ENCODE peak calls at places on chromosomes 3 and 15, in eight cellular contexts. One of them, this sample, is unnamed. For H3K27me3, the result is how much of the 10 kb centered on the place peaks cover.

GRCh38 chr15:87604857-87605446 is 651.6 kb downstream of the NTRK3 start:
- DNase-seq in CD4-positive, alpha-beta T cell: no peak
- DNase-seq in lower lobe of right lung: no peak
- DNase-seq in adrenal gland: no peak
- DNase-seq in neuronal stem cell: peak
- DNase-seq in esophagus squamous epithelium: no peak
- DNase-seq in effector memory CD4-positive, alpha-beta T cell: no peak
- DNase-seq in IMR-90: no peak
- DNase-seq in this sample: no peak

GRCh38 chr3:119350114-119350513 is 55.9 kb downstream of the ARHGAP31 start:
- DNase-seq in CD4-positive, alpha-beta T cell: no peak
- DNase-seq in lower lobe of right lung: no peak
- DNase-seq in adrenal gland: no peak
- DNase-seq in neuronal stem cell: peak
- DNase-seq in esophagus squamous epithelium: no peak
- DNase-seq in effector memory CD4-positive, alpha-beta T cell: no peak
- DNase-seq in IMR-90: no peak
- DNase-seq in this sample: peak

GRCh38 chr3:174862101-174862500 is 3.0 kb downstream of the NAALADL2 start:
- DNase-seq in CD4-positive, alpha-beta T cell: no peak
- DNase-seq in lower lobe of right lung: no peak
- DNase-seq in adrenal gland: no peak
- DNase-seq in neuronal stem cell: no peak
- DNase-seq in esophagus squamous epithelium: no peak
- DNase-seq in effector memory CD4-positive, alpha-beta T cell: no peak
- DNase-seq in IMR-90: no peak
- DNase-seq in this sample: peak

GRCh38 chr3:42492508-42493080 is 9.8 kb upstream of the VIPR1 start:
- DNase-seq in CD4-positive, alpha-beta T cell: no peak
- DNase-seq in lower lobe of right lung: no peak
- DNase-seq in adrenal gland: peak
- DNase-seq in neuronal stem cell: no peak
- DNase-seq in esophagus squamous epithelium: no peak
- DNase-seq in effector memory CD4-positive, alpha-beta T cell: no peak
- DNase-seq in IMR-90: no peak
- DNase-seq in this sample: no peak

GRCh38 chr15:73915085-73915484 is 11.2 kb upstream of the LOXL1 start:
- DNase-seq in CD4-positive, alpha-beta T cell: no peak
- DNase-seq in lower lobe of right lung: no peak
- DNase-seq in adrenal gland: no peak
- DNase-seq in neuronal stem cell: no peak
- DNase-seq in esophagus squamous epithelium: no peak
- DNase-seq in effector memory CD4-positive, alpha-beta T cell: no peak
- DNase-seq in IMR-90: peak
- DNase-seq in this sample: no peak

GRCh38 chr3:59563966-59564365 is 514.1 kb upstream of the CFAP20DC start:
- DNase-seq in CD4-positive, alpha-beta T cell: no peak
- DNase-seq in lower lobe of right lung: no peak
- DNase-seq in adrenal gland: no peak
- DNase-seq in neuronal stem cell: no peak
- DNase-seq in esophagus squamous epithelium: no peak
- DNase-seq in effector memory CD4-positive, alpha-beta T cell: no peak
- DNase-seq in IMR-90: no peak
- DNase-seq in this sample: no peak

GRCh38 chr3:162602619-162603018 is 1106.0 kb downstream of the OTOL1 start:
- DNase-seq in CD4-positive, alpha-beta T cell: no peak
- DNase-seq in lower lobe of right lung: no peak
- DNase-seq in adrenal gland: no peak
- DNase-seq in neuronal stem cell: no peak
- DNase-seq in esophagus squamous epithelium: no peak
- DNase-seq in effector memory CD4-positive, alpha-beta T cell: no peak
- DNase-seq in IMR-90: no peak
- DNase-seq in this sample: no peak

GRCh38 chr3:156818890-156819289 is 7.3 kb upstream of the LEKR1 start:
- DNase-seq in CD4-positive, alpha-beta T cell: no peak
- DNase-seq in lower lobe of right lung: no peak
- DNase-seq in adrenal gland: no peak
- DNase-seq in neuronal stem cell: no peak
- DNase-seq in esophagus squamous epithelium: no peak
- DNase-seq in effector memory CD4-positive, alpha-beta T cell: no peak
- DNase-seq in IMR-90: peak
- DNase-seq in this sample: no peak

GRCh38 chr3:40387001-40387894 is at the start of gene ENTPD3:
- DNase-seq in CD4-positive, alpha-beta T cell: peak
- DNase-seq in lower lobe of right lung: peak
- DNase-seq in adrenal gland: no peak
- DNase-seq in neuronal stem cell: peak
- DNase-seq in esophagus squamous epithelium: no peak
- DNase-seq in effector memory CD4-positive, alpha-beta T cell: peak
- DNase-seq in IMR-90: no peak
- DNase-seq in this sample: peak

DNA sequence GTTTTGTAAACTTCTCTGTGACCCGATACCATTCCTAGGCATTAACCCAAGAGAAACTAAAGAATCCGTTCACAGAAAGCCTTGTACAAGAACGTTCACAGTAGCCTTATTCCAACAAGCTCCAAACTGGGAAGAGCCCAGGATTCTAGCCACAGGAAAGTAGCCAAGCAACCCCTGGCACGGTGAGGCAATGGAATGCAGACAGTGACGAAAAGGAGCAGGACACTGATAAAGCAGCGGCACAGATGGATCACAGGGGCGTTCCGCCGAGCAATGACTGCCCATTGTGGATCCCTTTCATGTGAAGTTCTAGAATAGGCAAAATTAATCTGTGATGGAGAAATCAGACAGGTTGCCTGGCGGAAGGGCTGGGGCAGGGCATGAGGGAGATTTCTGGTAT is 198.7 kb upstream of the CHRNA7 start:
- DNase-seq in CD4-positive, alpha-beta T cell: no peak
- DNase-seq in lower lobe of right lung: no peak
- DNase-seq in adrenal gland: no peak
- DNase-seq in neuronal stem cell: no peak
- DNase-seq in esophagus squamous epithelium: no peak
- DNase-seq in effector memory CD4-positive, alpha-beta T cell: no peak
- DNase-seq in IMR-90: no peak
- DNase-seq in this sample: no peak
- H3K27me3 ChIP-seq in CD4-positive, alpha-beta T cell: under half
- H3K27me3 ChIP-seq in lower lobe of right lung: under half
- H3K27me3 ChIP-seq in adrenal gland: under half
- H3K27me3 ChIP-seq in neuronal stem cell: under half
- H3K27me3 ChIP-seq in esophagus squamous epithelium: under half
- H3K27me3 ChIP-seq in effector memory CD4-positive, alpha-beta T cell: under half
- H3K27me3 ChIP-seq in IMR-90: under half
- H3K27me3 ChIP-seq in this sample: under half

GRCh38 chr3:150757364-150757763 is 5.6 kb downstream of the SIAH2 start:
- DNase-seq in CD4-positive, alpha-beta T cell: no peak
- DNase-seq in lower lobe of right lung: no peak
- DNase-seq in adrenal gland: no peak
- DNase-seq in neuronal stem cell: no peak
- DNase-seq in esophagus squamous epithelium: no peak
- DNase-seq in effector memory CD4-positive, alpha-beta T cell: no peak
- DNase-seq in IMR-90: no peak
- DNase-seq in this sample: no peak
- H3K27me3 ChIP-seq in CD4-positive, alpha-beta T cell: under half
- H3K27me3 ChIP-seq in lower lobe of right lung: under half
- H3K27me3 ChIP-seq in adrenal gland: under half
- H3K27me3 ChIP-seq in neuronal stem cell: under half
- H3K27me3 ChIP-seq in esophagus squamous epithelium: under half
- H3K27me3 ChIP-seq in effector memory CD4-positive, alpha-beta T cell: under half
- H3K27me3 ChIP-seq in IMR-90: under half
- H3K27me3 ChIP-seq in this sample: under half

DNA sequence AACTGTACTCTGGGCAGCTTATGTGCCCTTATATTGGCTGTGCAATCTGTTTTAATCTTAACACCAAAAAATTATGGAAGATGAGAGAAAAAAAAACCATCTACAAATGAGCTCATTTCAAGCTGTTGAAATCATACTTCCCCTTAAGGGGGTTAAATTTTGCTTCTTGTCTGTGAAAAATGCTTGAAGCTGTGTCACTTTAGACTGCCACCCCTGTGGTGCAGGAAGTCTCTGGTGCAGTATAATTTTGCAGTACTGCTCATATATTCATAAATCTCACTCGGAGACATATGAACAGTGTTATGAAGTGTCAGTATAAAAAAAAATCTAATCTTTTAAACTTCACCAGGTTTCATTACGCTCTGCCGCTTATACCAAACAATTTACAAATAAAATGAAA is 30.4 kb upstream of the FEZF2 start:
- DNase-seq in CD4-positive, alpha-beta T cell: no peak
- DNase-seq in lower lobe of right lung: no peak
- DNase-seq in adrenal gland: no peak
- DNase-seq in neuronal stem cell: no peak
- DNase-seq in esophagus squamous epithelium: no peak
- DNase-seq in effector memory CD4-positive, alpha-beta T cell: no peak
- DNase-seq in IMR-90: no peak
- DNase-seq in this sample: no peak
- H3K27me3 ChIP-seq in CD4-positive, alpha-beta T cell: under half
- H3K27me3 ChIP-seq in lower lobe of right lung: under half
- H3K27me3 ChIP-seq in adrenal gland: under half
- H3K27me3 ChIP-seq in neuronal stem cell: under half
- H3K27me3 ChIP-seq in esophagus squamous epithelium: under half
- H3K27me3 ChIP-seq in effector memory CD4-positive, alpha-beta T cell: under half
- H3K27me3 ChIP-seq in IMR-90: under half
- H3K27me3 ChIP-seq in this sample: under half

GRCh38 chr3:14523792-14524191 is 16.4 kb downstream of the GRIP2 start:
- DNase-seq in CD4-positive, alpha-beta T cell: no peak
- DNase-seq in lower lobe of right lung: no peak
- DNase-seq in adrenal gland: no peak
- DNase-seq in neuronal stem cell: no peak
- DNase-seq in esophagus squamous epithelium: no peak
- DNase-seq in effector memory CD4-positive, alpha-beta T cell: no peak
- DNase-seq in IMR-90: peak
- DNase-seq in this sample: no peak
- H3K27me3 ChIP-seq in CD4-positive, alpha-beta T cell: under half
- H3K27me3 ChIP-seq in lower lobe of right lung: under half
- H3K27me3 ChIP-seq in adrenal gland: under half
- H3K27me3 ChIP-seq in neuronal stem cell: under half
- H3K27me3 ChIP-seq in esophagus squamous epithelium: under half
- H3K27me3 ChIP-seq in effector memory CD4-positive, alpha-beta T cell: under half
- H3K27me3 ChIP-seq in IMR-90: under half
- H3K27me3 ChIP-seq in this sample: under half

DNA sequence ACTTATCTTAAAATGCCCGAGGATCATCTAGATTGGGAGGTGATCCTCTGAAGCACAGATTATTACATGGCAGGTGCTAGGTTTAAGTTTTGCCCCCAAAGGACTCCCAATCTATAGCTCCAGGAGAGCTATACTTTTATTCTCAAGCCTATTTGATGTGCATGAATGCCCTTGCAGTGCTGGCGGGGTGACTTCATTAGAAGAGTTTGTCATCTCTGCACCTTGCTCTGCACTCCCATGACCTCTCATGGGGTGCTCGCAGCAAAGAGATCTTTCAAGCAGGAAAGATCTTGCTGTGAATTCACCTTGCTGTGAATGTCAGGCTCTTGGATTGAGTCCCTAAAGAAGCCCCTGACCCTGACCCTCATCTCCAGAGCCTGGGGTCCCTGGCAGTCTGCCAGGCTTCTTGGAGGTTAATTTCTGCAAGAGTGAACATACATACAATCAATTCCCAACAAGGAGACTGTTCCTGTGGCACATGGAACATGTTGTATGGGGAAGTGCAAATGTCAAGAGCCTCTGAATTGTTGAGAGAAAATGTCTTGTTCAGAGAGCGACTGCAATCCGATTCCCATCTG is 45.9 kb downstream of the FAM43A start:
- DNase-seq in CD4-positive, alpha-beta T cell: no peak
- DNase-seq in lower lobe of right lung: no peak
- DNase-seq in adrenal gland: no peak
- DNase-seq in neuronal stem cell: no peak
- DNase-seq in esophagus squamous epithelium: no peak
- DNase-seq in effector memory CD4-positive, alpha-beta T cell: no peak
- DNase-seq in IMR-90: no peak
- DNase-seq in this sample: no peak
- H3K27me3 ChIP-seq in CD4-positive, alpha-beta T cell: under half
- H3K27me3 ChIP-seq in lower lobe of right lung: under half
- H3K27me3 ChIP-seq in adrenal gland: under half
- H3K27me3 ChIP-seq in neuronal stem cell: under half
- H3K27me3 ChIP-seq in esophagus squamous epithelium: under half
- H3K27me3 ChIP-seq in effector memory CD4-positive, alpha-beta T cell: under half
- H3K27me3 ChIP-seq in IMR-90: under half
- H3K27me3 ChIP-seq in this sample: under half

GRCh38 chr15:89363133-89363532 is 28.5 kb upstream of the POLG start:
- DNase-seq in CD4-positive, alpha-beta T cell: no peak
- DNase-seq in lower lobe of right lung: no peak
- DNase-seq in adrenal gland: no peak
- DNase-seq in neuronal stem cell: no peak
- DNase-seq in esophagus squamous epithelium: no peak
- DNase-seq in effector memory CD4-positive, alpha-beta T cell: no peak
- DNase-seq in IMR-90: no peak
- DNase-seq in this sample: no peak
- H3K27me3 ChIP-seq in CD4-positive, alpha-beta T cell: half or more
- H3K27me3 ChIP-seq in lower lobe of right lung: half or more
- H3K27me3 ChIP-seq in adrenal gland: half or more
- H3K27me3 ChIP-seq in neuronal stem cell: half or more
- H3K27me3 ChIP-seq in esophagus squamous epithelium: under half
- H3K27me3 ChIP-seq in effector memory CD4-positive, alpha-beta T cell: half or more
- H3K27me3 ChIP-seq in IMR-90: half or more
- H3K27me3 ChIP-seq in this sample: half or more

GRCh38 chr3:72700106-72700505 is 148.1 kb downstream of the SHQ1 start:
- DNase-seq in CD4-positive, alpha-beta T cell: no peak
- DNase-seq in lower lobe of right lung: no peak
- DNase-seq in adrenal gland: no peak
- DNase-seq in neuronal stem cell: no peak
- DNase-seq in esophagus squamous epithelium: no peak
- DNase-seq in effector memory CD4-positive, alpha-beta T cell: no peak
- DNase-seq in IMR-90: no peak
- DNase-seq in this sample: no peak
- H3K27me3 ChIP-seq in CD4-positive, alpha-beta T cell: under half
- H3K27me3 ChIP-seq in lower lobe of right lung: under half
- H3K27me3 ChIP-seq in adrenal gland: under half
- H3K27me3 ChIP-seq in neuronal stem cell: under half
- H3K27me3 ChIP-seq in esophagus squamous epithelium: under half
- H3K27me3 ChIP-seq in effector memory CD4-positive, alpha-beta T cell: under half
- H3K27me3 ChIP-seq in IMR-90: under half
- H3K27me3 ChIP-seq in this sample: under half

DNA sequence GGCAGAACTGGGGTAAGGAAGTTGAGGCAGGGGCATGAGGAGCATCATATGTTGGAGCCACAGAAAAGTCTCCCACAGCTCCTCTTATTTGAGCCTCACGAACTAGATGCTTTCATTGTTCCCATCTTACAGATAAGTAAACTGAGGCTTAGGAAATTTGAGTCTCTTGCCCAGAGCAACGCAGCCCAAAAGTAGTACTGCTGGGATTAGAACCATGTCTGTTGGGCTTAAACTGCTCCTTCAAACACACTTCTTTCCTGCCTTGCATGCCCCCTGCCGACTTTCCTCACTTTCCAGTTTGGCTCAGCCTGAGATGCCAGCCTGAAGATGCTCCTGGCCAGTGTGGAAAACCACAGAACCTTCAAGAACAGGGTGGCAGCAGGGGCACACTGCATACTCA is 43.1 kb upstream of the SLC6A6 start:
- DNase-seq in CD4-positive, alpha-beta T cell: no peak
- DNase-seq in lower lobe of right lung: no peak
- DNase-seq in adrenal gland: no peak
- DNase-seq in neuronal stem cell: no peak
- DNase-seq in esophagus squamous epithelium: no peak
- DNase-seq in effector memory CD4-positive, alpha-beta T cell: no peak
- DNase-seq in IMR-90: no peak
- DNase-seq in this sample: no peak
- H3K27me3 ChIP-seq in CD4-positive, alpha-beta T cell: under half
- H3K27me3 ChIP-seq in lower lobe of right lung: under half
- H3K27me3 ChIP-seq in adrenal gland: under half
- H3K27me3 ChIP-seq in neuronal stem cell: under half
- H3K27me3 ChIP-seq in esophagus squamous epithelium: under half
- H3K27me3 ChIP-seq in effector memory CD4-positive, alpha-beta T cell: under half
- H3K27me3 ChIP-seq in IMR-90: under half
- H3K27me3 ChIP-seq in this sample: under half

GRCh38 chr3:78951546-78951945 is 816.3 kb downstream of the ROBO1 start:
- DNase-seq in CD4-positive, alpha-beta T cell: no peak
- DNase-seq in lower lobe of right lung: no peak
- DNase-seq in adrenal gland: no peak
- DNase-seq in neuronal stem cell: no peak
- DNase-seq in esophagus squamous epithelium: no peak
- DNase-seq in effector memory CD4-positive, alpha-beta T cell: no peak
- DNase-seq in IMR-90: peak
- DNase-seq in this sample: no peak

GRCh38 chr3:78957456-78957855 is 810.3 kb downstream of the ROBO1 start:
- DNase-seq in CD4-positive, alpha-beta T cell: no peak
- DNase-seq in lower lobe of right lung: no peak
- DNase-seq in adrenal gland: no peak
- DNase-seq in neuronal stem cell: no peak
- DNase-seq in esophagus squamous epithelium: no peak
- DNase-seq in effector memory CD4-positive, alpha-beta T cell: no peak
- DNase-seq in IMR-90: no peak
- DNase-seq in this sample: no peak
- H3K27me3 ChIP-seq in CD4-positive, alpha-beta T cell: under half
- H3K27me3 ChIP-seq in lower lobe of right lung: under half
- H3K27me3 ChIP-seq in adrenal gland: under half
- H3K27me3 ChIP-seq in neuronal stem cell: under half
- H3K27me3 ChIP-seq in esophagus squamous epithelium: under half
- H3K27me3 ChIP-seq in effector memory CD4-positive, alpha-beta T cell: under half
- H3K27me3 ChIP-seq in IMR-90: under half
- H3K27me3 ChIP-seq in this sample: under half

This sample was measured in iPS DF 6.9.